ENCODE peak calls at places on chromosomes 11 and 22, in six cellular contexts. M is germinal center; A is NAMALWA; Y is naive thymus-derived CD4-positive, alpha-beta T cell; R is substantia nigra; J is stromal cell of bone marrow. S is an unnamed sample.

GRCh38 chr22:31488988-31489617 is 539 bp downstream of the EIF4ENIF1 start:
- DNase-seq in R (peak), M (peak), J (no peak), Y (no peak), A (peak), S (peak)

GRCh38 chr22:19803736-19804267 is 43.2 kb downstream of the TBX1 start:
- DNase-seq in R (no peak), J (no peak), A (no peak), M (no peak), Y (no peak), S (no peak)

GRCh38 chr11:34840736-34841386 is 75.3 kb downstream of the APIP start:
- DNase-seq in J (peak), Y (no peak), A (peak), R (no peak), M (peak), S (peak)

GRCh38 chr11:124837491-124837856 is 27.8 kb upstream of the ROBO3 start:
- DNase-seq in Y (no peak), A (peak), M (peak), R (no peak), J (peak), S (no peak)

GRCh38 chr11:66705587-66706335 is 23.3 kb downstream of the SPTBN2 start:
- DNase-seq in R (no peak), M (no peak), A (no peak), Y (no peak), J (no peak), S (no peak)

GRCh38 chr11:122721964-122722266 is 66.4 kb downstream of the UBASH3B start:
- DNase-seq in M (no peak), A (no peak), J (peak), Y (peak), R (no peak), S (no peak)

GRCh38 chr11:23021287-23021863 is 161.1 kb upstream of the CCDC179 start:
- DNase-seq in M (peak), Y (no peak), A (peak), R (peak), J (peak), S (no peak)

GRCh38 chr11:128365044-128365443 is 222.3 kb downstream of the ETS1 start:
- DNase-seq in A (peak), M (no peak), R (no peak), J (peak), Y (no peak), S (no peak)

GRCh38 chr11:111352935-111353695 is 26.0 kb downstream of the POU2AF1 start:
- DNase-seq in R (no peak), A (no peak), M (no peak), Y (no peak), J (no peak), S (no peak)